ENCODE peak calls at places on chromosomes 11 and 22, in seven cellular contexts. One of them, this sample, is unnamed.
A peak's percentile ranks its signal among the peaks of the same experiment; 100 is the strongest.

GRCh38 chr11:78036313-78036712 is 13.2 kb upstream of the KCTD14 start:
- DNase-seq in uterus: no peak
- DNase-seq in endothelial cell of umbilical vein: no peak
- DNase-seq in prostate gland: no peak
- DNase-seq in testis: no peak
- DNase-seq in HepG2: no peak
- DNase-seq in stomach: no peak
- DNase-seq in this sample: no peak

GRCh38 chr11:4186464-4187054 is 92.0 kb downstream of the RRM1 start:
- DNase-seq in testis: no peak
- DNase-seq in endothelial cell of umbilical vein: no peak
- DNase-seq in stomach: no peak
- DNase-seq in HepG2: no peak
- DNase-seq in prostate gland: no peak
- DNase-seq in uterus: no peak
- DNase-seq in this sample: no peak

GRCh38 chr11:118658372-118659313 is 20.8 kb downstream of the TREH start:
- DNase-seq in HepG2: no peak
- DNase-seq in stomach: no peak
- DNase-seq in uterus: peak; percentile 41
- DNase-seq in testis: no peak
- DNase-seq in endothelial cell of umbilical vein: peak; percentile 21
- DNase-seq in prostate gland: no peak
- DNase-seq in this sample: no peak

GRCh38 chr22:35119494-35119893 is 53.5 kb downstream of the ISX start:
- DNase-seq in testis: no peak
- DNase-seq in prostate gland: no peak
- DNase-seq in stomach: no peak
- DNase-seq in uterus: no peak
- DNase-seq in endothelial cell of umbilical vein: no peak
- DNase-seq in HepG2: no peak
- DNase-seq in this sample: no peak

GRCh38 chr22:29134448-29134847 is 61.6 kb downstream of the KREMEN1 start:
- DNase-seq in uterus: no peak
- DNase-seq in stomach: no peak
- DNase-seq in testis: no peak
- DNase-seq in prostate gland: no peak
- DNase-seq in endothelial cell of umbilical vein: no peak
- DNase-seq in HepG2: no peak
- DNase-seq in this sample: no peak

GRCh38 chr11:76379811-76380160 is 1.1 kb downstream of the THAP12 start:
- DNase-seq in testis: no peak
- DNase-seq in prostate gland: no peak
- DNase-seq in stomach: no peak
- DNase-seq in uterus: no peak
- DNase-seq in endothelial cell of umbilical vein: no peak
- DNase-seq in HepG2: no peak
- DNase-seq in this sample: no peak

GRCh38 chr11:93842461-93842860 is 8.0 kb downstream of the VSTM5 start:
- DNase-seq in endothelial cell of umbilical vein: peak; percentile 9
- DNase-seq in stomach: peak; percentile 83
- DNase-seq in uterus: no peak
- DNase-seq in HepG2: no peak
- DNase-seq in testis: no peak
- DNase-seq in prostate gland: no peak
- DNase-seq in this sample: peak; percentile 71

GRCh38 chr11:27215471-27216267 is 147.3 kb downstream of the CCDC34 start:
- DNase-seq in testis: no peak
- DNase-seq in endothelial cell of umbilical vein: peak; percentile 88
- DNase-seq in HepG2: no peak
- DNase-seq in prostate gland: no peak
- DNase-seq in uterus: peak; percentile 33
- DNase-seq in stomach: peak; percentile 33
- DNase-seq in this sample: no peak

GRCh38 chr22:40628354-40629042 is 8.0 kb downstream of the MRTFA start:
- DNase-seq in prostate gland: no peak
- DNase-seq in HepG2: no peak
- DNase-seq in testis: no peak
- DNase-seq in uterus: no peak
- DNase-seq in stomach: no peak
- DNase-seq in endothelial cell of umbilical vein: no peak
- DNase-seq in this sample: peak; percentile 61

GRCh38 chr22:17972385-17973181 is 51.8 kb downstream of the MICAL3 start:
- DNase-seq in endothelial cell of umbilical vein: peak; percentile 63
- DNase-seq in testis: no peak
- DNase-seq in stomach: no peak
- DNase-seq in prostate gland: no peak
- DNase-seq in HepG2: peak; percentile 84
- DNase-seq in uterus: peak; percentile 31
- DNase-seq in this sample: peak; percentile 85

GRCh38 chr11:44572884-44573283 is 7.4 kb downstream of the CD82 start:
- DNase-seq in endothelial cell of umbilical vein: no peak
- DNase-seq in prostate gland: no peak
- DNase-seq in uterus: no peak
- DNase-seq in stomach: peak; percentile 83
- DNase-seq in testis: peak; percentile 53
- DNase-seq in HepG2: no peak
- DNase-seq in this sample: no peak

GRCh38 chr11:107928767-107929507 is 689 bp downstream of the RAB39A start:
- DNase-seq in testis: no peak
- DNase-seq in prostate gland: no peak
- DNase-seq in uterus: no peak
- DNase-seq in HepG2: no peak
- DNase-seq in endothelial cell of umbilical vein: no peak
- DNase-seq in stomach: no peak
- DNase-seq in this sample: no peak

GRCh38 chr11:68677432-68677831 is 6.9 kb upstream of the GAL start:
- DNase-seq in testis: no peak
- DNase-seq in prostate gland: no peak
- DNase-seq in HepG2: peak; percentile 51
- DNase-seq in endothelial cell of umbilical vein: peak; percentile 87
- DNase-seq in stomach: no peak
- DNase-seq in uterus: no peak
- DNase-seq in this sample: peak; percentile 96

GRCh38 chr11:92225206-92225562 is 566 bp downstream of the FAT3 start:
- DNase-seq in endothelial cell of umbilical vein: no peak
- DNase-seq in stomach: no peak
- DNase-seq in HepG2: no peak
- DNase-seq in uterus: no peak
- DNase-seq in prostate gland: no peak
- DNase-seq in testis: peak; percentile 30
- DNase-seq in this sample: no peak

GRCh38 chr11:72676874-72677341 is 2.7 kb upstream of the PDE2A start:
- DNase-seq in testis: peak; percentile 74
- DNase-seq in uterus: peak; percentile 68
- DNase-seq in stomach: peak; percentile 59
- DNase-seq in prostate gland: peak; percentile 36
- DNase-seq in HepG2: peak; percentile 15
- DNase-seq in endothelial cell of umbilical vein: peak; percentile 58
- DNase-seq in this sample: peak; percentile 26

GRCh38 chr11:69295995-69296889 is 2.3 kb downstream of the MYEOV start:
- DNase-seq in HepG2: peak; percentile 80
- DNase-seq in uterus: no peak
- DNase-seq in endothelial cell of umbilical vein: no peak
- DNase-seq in prostate gland: no peak
- DNase-seq in stomach: peak; percentile 43
- DNase-seq in testis: no peak
- DNase-seq in this sample: peak; percentile 74

GRCh38 chr11:2599561-2600189 is 100.1 kb downstream of the KCNQ1OT1 start:
- DNase-seq in testis: no peak
- DNase-seq in stomach: no peak
- DNase-seq in uterus: no peak
- DNase-seq in HepG2: no peak
- DNase-seq in endothelial cell of umbilical vein: no peak
- DNase-seq in prostate gland: peak; percentile 44
- DNase-seq in this sample: no peak

GRCh38 chr22:26631282-26631681 is 9.5 kb downstream of the CRYBA4 start:
- DNase-seq in prostate gland: no peak
- DNase-seq in stomach: no peak
- DNase-seq in uterus: no peak
- DNase-seq in endothelial cell of umbilical vein: no peak
- DNase-seq in testis: no peak
- DNase-seq in HepG2: no peak
- DNase-seq in this sample: no peak

GRCh38 chr22:43152355-43153071 is 1.2 kb downstream of the TSPO start:
- DNase-seq in prostate gland: peak; percentile 80
- DNase-seq in endothelial cell of umbilical vein: peak; percentile 67
- DNase-seq in HepG2: no peak
- DNase-seq in stomach: peak; percentile 93
- DNase-seq in testis: peak; percentile 66
- DNase-seq in uterus: peak; percentile 60
- DNase-seq in this sample: peak; percentile 22

GRCh38 chr11:72807789-72808188 is 6.4 kb upstream of the ATG16L2 start:
- DNase-seq in uterus: no peak
- DNase-seq in HepG2: no peak
- DNase-seq in stomach: no peak
- DNase-seq in prostate gland: no peak
- DNase-seq in endothelial cell of umbilical vein: no peak
- DNase-seq in testis: no peak
- DNase-seq in this sample: no peak

GRCh38 chr22:25749420-25750169 is 7.6 kb downstream of the MYO18B start:
- DNase-seq in prostate gland: no peak
- DNase-seq in stomach: no peak
- DNase-seq in uterus: no peak
- DNase-seq in testis: no peak
- DNase-seq in endothelial cell of umbilical vein: no peak
- DNase-seq in HepG2: no peak
- DNase-seq in this sample: no peak

GRCh38 chr22:20786536-20786979 is 12.6 kb downstream of the SERPIND1 start:
- DNase-seq in endothelial cell of umbilical vein: no peak
- DNase-seq in stomach: no peak
- DNase-seq in prostate gland: no peak
- DNase-seq in testis: no peak
- DNase-seq in HepG2: no peak
- DNase-seq in uterus: no peak
- DNase-seq in this sample: no peak

DNA sequence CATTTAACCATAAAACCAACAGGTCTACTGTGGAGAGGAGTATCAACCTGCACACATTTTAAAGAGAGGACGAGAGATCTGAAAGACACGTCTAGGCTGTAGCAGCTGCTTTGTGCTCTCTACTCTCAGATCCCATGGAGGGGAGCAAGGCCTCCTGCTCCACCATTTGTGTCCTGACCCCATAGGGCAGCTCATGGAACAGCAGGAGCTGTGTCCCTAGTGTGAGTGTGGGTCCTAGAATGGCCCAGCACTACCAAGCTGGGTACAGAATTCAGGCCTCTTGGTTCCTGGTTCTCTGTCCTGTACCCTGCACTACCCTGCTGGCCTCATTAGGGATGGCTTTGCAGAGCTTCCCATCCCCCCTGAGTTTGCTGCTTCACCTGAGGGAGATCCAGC is 76.5 kb downstream of the DHCR7 start:
- DNase-seq in testis: no peak
- DNase-seq in uterus: no peak
- DNase-seq in prostate gland: no peak
- DNase-seq in endothelial cell of umbilical vein: no peak
- DNase-seq in HepG2: no peak
- DNase-seq in stomach: no peak
- DNase-seq in this sample: no peak
- H3K4me1 ChIP-seq in testis: no peaks in the 10 kb centered on the region
- H3K4me1 ChIP-seq in uterus: no peaks in the 10 kb centered on the region
- H3K4me1 ChIP-seq in prostate gland: no peaks in the 10 kb centered on the region
- H3K4me1 ChIP-seq in endothelial cell of umbilical vein: no peaks in the 10 kb centered on the region
- H3K4me1 ChIP-seq in HepG2: no peaks in the 10 kb centered on the region
- H3K4me1 ChIP-seq in stomach: no peaks in the 10 kb centered on the region
- H3K4me1 ChIP-seq in this sample: no peaks in the 10 kb centered on the region

GRCh38 chr11:33843018-33843417 is 48.9 kb downstream of the LMO2 start:
- DNase-seq in testis: no peak
- DNase-seq in prostate gland: no peak
- DNase-seq in HepG2: no peak
- DNase-seq in uterus: no peak
- DNase-seq in endothelial cell of umbilical vein: no peak
- DNase-seq in stomach: no peak
- DNase-seq in this sample: no peak

GRCh38 chr11:33847251-33847650 is 44.6 kb downstream of the LMO2 start:
- DNase-seq in prostate gland: no peak
- DNase-seq in uterus: no peak
- DNase-seq in HepG2: no peak
- DNase-seq in endothelial cell of umbilical vein: no peak
- DNase-seq in stomach: no peak
- DNase-seq in testis: no peak
- DNase-seq in this sample: no peak

GRCh38 chr11:33844236-33844635 is 47.6 kb downstream of the LMO2 start:
- DNase-seq in stomach: no peak
- DNase-seq in HepG2: no peak
- DNase-seq in uterus: no peak
- DNase-seq in testis: no peak
- DNase-seq in prostate gland: no peak
- DNase-seq in endothelial cell of umbilical vein: no peak
- DNase-seq in this sample: no peak

GRCh38 chr11:33842236-33842915 is 49.5 kb downstream of the LMO2 start:
- DNase-seq in endothelial cell of umbilical vein: no peak
- DNase-seq in prostate gland: no peak
- DNase-seq in uterus: no peak
- DNase-seq in stomach: no peak
- DNase-seq in HepG2: no peak
- DNase-seq in testis: no peak
- DNase-seq in this sample: no peak
- TF ChIP-seq POLR2A in endothelial cell of umbilical vein: no peak
- TF ChIP-seq POLR2A in prostate gland: no peak
- TF ChIP-seq POLR2A in uterus: no peak
- TF ChIP-seq POLR2A in stomach: no peak
- TF ChIP-seq POLR2A in HepG2: no peak
- TF ChIP-seq POLR2A in testis: no peak
- TF ChIP-seq POLR2A in this sample: no peak

GRCh38 chr22:38467438-38467903 is 425 bp upstream of the KDELR3 start:
- DNase-seq in prostate gland: no peak
- DNase-seq in uterus: no peak
- DNase-seq in stomach: no peak
- DNase-seq in endothelial cell of umbilical vein: no peak
- DNase-seq in HepG2: no peak
- DNase-seq in testis: no peak
- DNase-seq in this sample: no peak
- H3K4me3 ChIP-seq in prostate gland: peak overlapping the region; percentile 40
- H3K4me3 ChIP-seq in uterus: peak overlapping the region; percentile 44
- H3K4me3 ChIP-seq in stomach: peak overlapping the region; percentile 54
- H3K4me3 ChIP-seq in endothelial cell of umbilical vein: peak overlapping the region; percentile 57
- H3K4me3 ChIP-seq in HepG2: peak overlapping the region; percentile 87
- H3K4me3 ChIP-seq in testis: peak overlapping the region; percentile 48
- H3K4me3 ChIP-seq in this sample: peak overlapping the region; percentile 95

GRCh38 chr11:79155237-79155636 is 285.6 kb downstream of the TENM4 start:
- DNase-seq in stomach: no peak
- DNase-seq in endothelial cell of umbilical vein: no peak
- DNase-seq in testis: no peak
- DNase-seq in HepG2: no peak
- DNase-seq in prostate gland: no peak
- DNase-seq in uterus: no peak
- DNase-seq in this sample: no peak

GRCh38 chr11:79156031-79156430 is 284.8 kb downstream of the TENM4 start:
- DNase-seq in HepG2: no peak
- DNase-seq in endothelial cell of umbilical vein: no peak
- DNase-seq in stomach: no peak
- DNase-seq in uterus: no peak
- DNase-seq in testis: no peak
- DNase-seq in prostate gland: no peak
- DNase-seq in this sample: no peak

GRCh38 chr11:79159657-79160450 is 281.0 kb downstream of the TENM4 start:
- DNase-seq in endothelial cell of umbilical vein: no peak
- DNase-seq in stomach: no peak
- DNase-seq in uterus: no peak
- DNase-seq in HepG2: no peak
- DNase-seq in testis: no peak
- DNase-seq in prostate gland: no peak
- DNase-seq in this sample: no peak

GRCh38 chr11:79160786-79161403 is 279.9 kb downstream of the TENM4 start:
- DNase-seq in uterus: no peak
- DNase-seq in endothelial cell of umbilical vein: no peak
- DNase-seq in prostate gland: peak; percentile 8
- DNase-seq in stomach: no peak
- DNase-seq in HepG2: no peak
- DNase-seq in testis: peak; percentile 33
- DNase-seq in this sample: no peak

GRCh38 chr11:79157738-79158137 is 283.1 kb downstream of the TENM4 start:
- DNase-seq in HepG2: no peak
- DNase-seq in testis: no peak
- DNase-seq in prostate gland: no peak
- DNase-seq in stomach: no peak
- DNase-seq in uterus: no peak
- DNase-seq in endothelial cell of umbilical vein: no peak
- DNase-seq in this sample: no peak
- H3K4me1 ChIP-seq in HepG2: no peaks in the 10 kb centered on the region
- H3K4me1 ChIP-seq in testis: no peaks in the 10 kb centered on the region
- H3K4me1 ChIP-seq in prostate gland: no peaks in the 10 kb centered on the region
- H3K4me1 ChIP-seq in stomach: no peaks in the 10 kb centered on the region
- H3K4me1 ChIP-seq in uterus: no peaks in the 10 kb centered on the region
- H3K4me1 ChIP-seq in endothelial cell of umbilical vein: no peaks in the 10 kb centered on the region
- H3K4me1 ChIP-seq in this sample: no peaks in the 10 kb centered on the region

This sample was measured in IMR-90.